ENCODE peak calls at places on chromosomes 16 and 17, in eight cellular contexts. W is NCI-H2171; I is cardiac septum; O is KG1; G is fibroblast of pulmonary artery; C is tibial nerve; Z is CD8-positive, alpha-beta memory T cell; A is stromal cell of bone marrow. K is an unnamed sample.

GRCh38 chr16:51103590-51103989 is 47.5 kb downstream of the SALL1 start:
- DNase-seq in W (no peak), I (no peak), O (no peak), G (no peak), C (no peak), Z (no peak), A (no peak), K (no peak)

GRCh38 chr17:29215717-29216116 is 30.9 kb upstream of the CRYBA1 start:
- DNase-seq in W (no peak), I (no peak), O (no peak), G (peak), C (no peak), Z (no peak), A (no peak), K (no peak)

GRCh38 chr16:72935896-72936295 is 112.0 kb downstream of the ZFHX3 start:
- DNase-seq in W (no peak), I (peak), O (no peak), G (no peak), C (peak), Z (no peak), A (no peak), K (peak)

GRCh38 chr16:18983565-18984424 is at the start of gene TMC7:
- DNase-seq in W (peak), I (peak), O (peak), G (peak), C (peak), Z (no peak), A (peak), K (peak)

GRCh38 chr17:81020767-81021497 is 14.0 kb upstream of the BAIAP2 start:
- DNase-seq in W (no peak), I (peak), O (peak), G (peak), C (no peak), Z (no peak), A (no peak), K (no peak)

GRCh38 chr17:63847525-63848249 is 5.2 kb upstream of the SMARCD2 start:
- DNase-seq in W (no peak), I (no peak), O (no peak), G (no peak), C (no peak), Z (no peak), A (no peak), K (no peak)

GRCh38 chr17:39753514-39754160 is 15.9 kb downstream of the GRB7 start:
- DNase-seq in W (peak), I (peak), O (peak), G (no peak), C (no peak), Z (peak), A (no peak), K (no peak)

GRCh38 chr16:88685156-88686061 is 898 bp downstream of the SNAI3 start:
- DNase-seq in W (no peak), I (no peak), O (no peak), G (peak), C (no peak), Z (no peak), A (peak), K (peak)

GRCh38 chr17:47732399-47733046 is 513 bp upstream of the TBX21 start:
- DNase-seq in W (no peak), I (peak), O (no peak), G (no peak), C (no peak), Z (no peak), A (no peak), K (peak)

GRCh38 chr16:57914244-57915173 is 56.4 kb downstream of the CNGB1 start:
- DNase-seq in W (no peak), I (no peak), O (no peak), G (no peak), C (no peak), Z (no peak), A (no peak), K (no peak)

GRCh38 chr17:38591759-38592241 is 14.0 kb downstream of the SRCIN1 start:
- DNase-seq in W (no peak), I (no peak), O (peak), G (peak), C (no peak), Z (no peak), A (no peak), K (no peak)

GRCh38 chr17:4716081-4716480 is 5.6 kb downstream of the ARRB2 start:
- DNase-seq in W (no peak), I (no peak), O (no peak), G (no peak), C (no peak), Z (no peak), A (no peak), K (no peak)

GRCh38 chr17:45977976-45978626 is 20.9 kb upstream of the STH start:
- DNase-seq in W (no peak), I (no peak), O (no peak), G (no peak), C (no peak), Z (no peak), A (no peak), K (no peak)

GRCh38 chr17:20216853-20217252 is 207.7 kb downstream of the SPECC1 start:
- DNase-seq in W (no peak), I (no peak), O (no peak), G (no peak), C (no peak), Z (no peak), A (no peak), K (no peak)

GRCh38 chr16:2708290-2708639 is 11.8 kb downstream of the PRSS27 start:
- DNase-seq in W (no peak), I (no peak), O (no peak), G (no peak), C (no peak), Z (no peak), A (no peak), K (no peak)

GRCh38 chr16:66058181-66058580 is 308.3 kb upstream of the CDH5 start:
- DNase-seq in W (no peak), I (no peak), O (no peak), G (no peak), C (no peak), Z (no peak), A (peak), K (no peak)

GRCh38 chr17:17921192-17922082 is 50.8 kb downstream of the TOM1L2 start:
- DNase-seq in W (no peak), I (no peak), O (no peak), G (peak), C (no peak), Z (no peak), A (peak), K (no peak)

GRCh38 chr16:89409161-89409711 is 81.1 kb downstream of the ANKRD11 start:
- DNase-seq in W (no peak), I (no peak), O (no peak), G (peak), C (no peak), Z (peak), A (no peak), K (no peak)

GRCh38 chr17:2867441-2868424 is 71.5 kb downstream of the RAP1GAP2 start:
- DNase-seq in W (no peak), I (no peak), O (no peak), G (peak), C (no peak), Z (no peak), A (peak), K (no peak)

GRCh38 chr16:57648590-57649442 is 19.3 kb upstream of the ADGRG3 start:
- DNase-seq in W (peak), I (peak), O (peak), G (peak), C (peak), Z (peak), A (peak), K (peak)

GRCh38 chr16:68596266-68596665 is 48.8 kb upstream of the CDH3 start:
- DNase-seq in W (no peak), I (no peak), O (no peak), G (no peak), C (no peak), Z (no peak), A (no peak), K (no peak)